ENCODE peak calls at places on chromosomes 5 and 9, in six cellular contexts. S is SJCRH30; U is endothelial cell of umbilical vein; I is GM12878; E is effector memory CD4-positive, alpha-beta T cell; Q is H1. N is an unnamed sample.

GRCh38 chr9:116355153-116355827 is 201.7 kb downstream of the PAPPA start:
- DNase-seq in S (no peak), U (no peak), I (no peak), E (no peak), Q (no peak), N (no peak)

GRCh38 chr5:59637878-59638580 is 255.5 kb downstream of the PDE4D start:
- DNase-seq in S (no peak), U (peak; percentile 41), I (no peak), E (no peak), Q (no peak), N (no peak)

GRCh38 chr5:138128344-138128743 is 10.9 kb downstream of the NME5 start:
- DNase-seq in S (no peak), U (peak; percentile 70), I (no peak), E (no peak), Q (no peak), N (no peak)

GRCh38 chr5:89457411-89458329 is 574.7 kb upstream of the MEF2C start:
- DNase-seq in S (peak; percentile 70), U (peak; percentile 53), I (no peak), E (no peak), Q (no peak), N (peak; percentile 12)

GRCh38 chr5:93062548-93062947 is 518.5 kb downstream of the NR2F1-AS1 start:
- DNase-seq in S (no peak), U (peak; percentile 6), I (no peak), E (no peak), Q (no peak), N (peak; percentile 36)

GRCh38 chr9:89450213-89450612 is 47.7 kb downstream of the SEMA4D start:
- DNase-seq in S (no peak), U (no peak), I (no peak), E (no peak), Q (no peak), N (no peak)

GRCh38 chr9:37987467-37987981 is 81.5 kb downstream of the SHB start:
- DNase-seq in S (no peak), U (no peak), I (no peak), E (no peak), Q (no peak), N (no peak)

GRCh38 chr9:69542942-69543704 is 129.0 kb downstream of the APBA1 start:
- DNase-seq in S (peak; percentile 87), U (no peak), I (no peak), E (no peak), Q (no peak), N (peak; percentile 64)

GRCh38 chr5:7250609-7251008 is 145.3 kb upstream of the ADCY2 start:
- DNase-seq in S (no peak), U (no peak), I (no peak), E (no peak), Q (no peak), N (no peak)

GRCh38 chr9:77807295-77807694 is 159.2 kb upstream of the GNA14 start:
- DNase-seq in S (no peak), U (peak; percentile 79), I (no peak), E (no peak), Q (no peak), N (peak; percentile 45)

GRCh38 chr9:14316574-14317304 is 2.8 kb upstream of the NFIB start:
- DNase-seq in S (peak; percentile 24), U (peak; percentile 49), I (no peak), E (no peak), Q (no peak), N (no peak)

GRCh38 chr5:147688965-147689364 is 93.6 kb downstream of the JAKMIP2 start:
- DNase-seq in S (no peak), U (no peak), I (no peak), E (no peak), Q (no peak), N (no peak)

GRCh38 chr9:130484362-130485072 is 39.8 kb downstream of the ASS1 start:
- DNase-seq in S (no peak), U (no peak), I (no peak), E (no peak), Q (no peak), N (no peak)

GRCh38 chr9:130482463-130482862 is 37.7 kb downstream of the ASS1 start:
- DNase-seq in S (no peak), U (no peak), I (no peak), E (no peak), Q (no peak), N (no peak)

GRCh38 chr9:130483281-130483949 is 38.7 kb downstream of the ASS1 start:
- DNase-seq in S (no peak), U (no peak), I (no peak), E (no peak), Q (no peak), N (no peak)

GRCh38 chr9:130488621-130489330 is 44.0 kb downstream of the ASS1 start:
- DNase-seq in S (peak; percentile 13), U (no peak), I (no peak), E (no peak), Q (no peak), N (no peak)

DNA sequence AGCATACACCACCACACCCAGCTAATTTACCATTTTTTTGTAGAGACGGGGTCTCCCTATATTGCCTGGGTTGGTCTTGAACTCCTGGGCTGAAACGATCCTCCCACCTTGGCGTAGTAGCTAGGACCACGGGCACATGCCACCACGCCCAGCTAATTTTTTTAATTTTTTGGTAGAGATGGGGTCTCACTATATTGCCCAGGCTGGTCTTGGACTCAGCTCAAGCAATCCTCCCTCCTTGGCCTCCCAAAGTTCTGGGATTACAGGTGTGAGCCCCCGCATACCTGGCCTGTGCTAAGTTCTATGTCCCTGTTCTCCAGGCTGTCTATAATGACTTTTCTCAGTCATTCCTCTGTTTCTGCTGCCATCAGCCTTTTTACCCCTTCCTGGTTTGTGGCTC is 41.3 kb downstream of the ASS1 start:
- DNase-seq in S (no peak), U (no peak), I (no peak), E (no peak), Q (no peak), N (no peak)
- H3K36me3 ChIP-seq in S (peaks cover 95% of the 10 kb centered on the region), U (no peaks in the 10 kb centered on the region), I (no peaks in the 10 kb centered on the region), E (no peaks in the 10 kb centered on the region), Q (no peaks in the 10 kb centered on the region), N (no peaks in the 10 kb centered on the region)

GRCh38 chr5:1651250-1651649 is 127.5 kb upstream of the LPCAT1 start:
- DNase-seq in S (no peak), U (no peak), I (no peak), E (no peak), Q (no peak), N (no peak)
- H3K4me1 ChIP-seq in S (no peaks in the 10 kb centered on the region), U (no peaks in the 10 kb centered on the region), I (peaks cover 8% of the 10 kb centered on the region), E (no peaks in the 10 kb centered on the region), Q (no peaks in the 10 kb centered on the region), N (no peaks in the 10 kb centered on the region)

GRCh38 chr5:55445817-55446216 is 88.9 kb downstream of the PLPP1 start:
- DNase-seq in S (no peak), U (no peak), I (no peak), E (no peak), Q (no peak), N (no peak)

GRCh38 chr5:55438931-55439477 is 95.8 kb downstream of the PLPP1 start:
- DNase-seq in S (peak; percentile 54), U (no peak), I (no peak), E (no peak), Q (peak; percentile 15), N (no peak)

GRCh38 chr5:55441107-55441771 is 93.5 kb downstream of the PLPP1 start:
- DNase-seq in S (no peak), U (no peak), I (no peak), E (no peak), Q (no peak), N (peak; percentile 23)

GRCh38 chr5:55440188-55440646 is 94.5 kb downstream of the PLPP1 start:
- DNase-seq in S (no peak), U (no peak), I (no peak), E (no peak), Q (no peak), N (peak; percentile 39)

GRCh38 chr5:55441954-55442353 is 92.8 kb downstream of the PLPP1 start:
- DNase-seq in S (no peak), U (no peak), I (no peak), E (no peak), Q (no peak), N (no peak)
- H3K36me3 ChIP-seq in S (peaks cover 3% of the 10 kb centered on the region), U (peaks cover 3% of the 10 kb centered on the region), I (peaks cover 4% of the 10 kb centered on the region), E (no peaks in the 10 kb centered on the region), Q (no peaks in the 10 kb centered on the region), N (no peaks in the 10 kb centered on the region)

GRCh38 chr9:744046-744712 is 97.3 kb upstream of the DMRT1 start:
- DNase-seq in S (no peak), U (no peak), I (no peak), E (no peak), Q (no peak), N (peak; percentile 72)

GRCh38 chr9:739362-739761 is 102.1 kb upstream of the DMRT1 start:
- DNase-seq in S (no peak), U (no peak), I (no peak), E (no peak), Q (no peak), N (no peak)

GRCh38 chr9:742914-743594 is 98.4 kb upstream of the DMRT1 start:
- DNase-seq in S (no peak), U (no peak), I (no peak), E (no peak), Q (no peak), N (no peak)

GRCh38 chr9:744790-745456 is 96.6 kb upstream of the DMRT1 start:
- DNase-seq in S (peak; percentile 89), U (no peak), I (no peak), E (no peak), Q (no peak), N (no peak)

DNA sequence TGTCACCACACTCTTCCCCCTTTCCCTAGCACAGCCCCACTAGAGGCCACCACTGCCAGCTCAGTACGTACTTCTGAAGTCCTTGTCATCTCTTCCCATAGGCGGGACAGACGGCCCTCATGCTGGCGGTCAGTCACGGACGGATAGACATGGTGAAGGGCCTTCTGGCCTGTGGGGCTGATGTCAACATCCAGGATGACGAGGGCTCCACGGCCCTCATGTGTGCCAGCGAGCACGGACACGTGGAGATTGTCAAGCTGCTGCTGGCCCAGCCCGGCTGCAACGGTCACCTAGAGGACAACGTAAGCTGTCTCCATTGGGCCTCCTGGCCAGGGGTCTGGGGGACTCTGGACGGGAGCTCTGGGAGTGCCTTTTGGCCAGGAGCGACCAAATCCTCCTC is 99.4 kb upstream of the DMRT1 start:
- DNase-seq in S (no peak), U (no peak), I (no peak), E (no peak), Q (no peak), N (no peak)
- H3K4me1 ChIP-seq in S (peaks cover 17% of the 10 kb centered on the region), U (no peaks in the 10 kb centered on the region), I (no peaks in the 10 kb centered on the region), E (no peaks in the 10 kb centered on the region), Q (no peaks in the 10 kb centered on the region), N (peaks cover 20% of the 10 kb centered on the region)

DNA sequence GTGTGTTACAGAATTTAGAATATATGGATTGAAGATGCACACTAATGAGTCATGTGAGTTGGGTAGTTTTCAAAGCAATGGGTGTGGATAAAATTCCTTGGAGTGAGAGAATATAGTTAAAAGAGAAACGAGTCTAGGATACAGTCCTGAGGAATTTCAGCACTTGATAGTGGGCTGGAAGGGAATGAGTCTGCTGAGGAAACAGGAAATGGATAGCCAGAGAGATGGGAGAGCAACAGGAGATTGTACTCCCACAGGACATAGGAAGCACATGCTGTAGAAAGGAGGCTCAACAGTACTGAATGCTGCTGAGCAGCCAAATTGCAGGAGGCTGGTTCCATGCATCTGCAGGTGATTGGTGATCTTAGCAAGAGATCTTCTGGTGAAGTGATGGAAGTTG is 68.1 kb downstream of the FBN2 start:
- DNase-seq in S (no peak), U (no peak), I (no peak), E (no peak), Q (no peak), N (no peak)
- H3K36me3 ChIP-seq in S (no peaks in the 10 kb centered on the region), U (no peaks in the 10 kb centered on the region), I (no peaks in the 10 kb centered on the region), E (no peaks in the 10 kb centered on the region), Q (no peaks in the 10 kb centered on the region), N (no peaks in the 10 kb centered on the region)

N was measured in A673.